ENCODE peak calls at places on chromosome X, in four cellular contexts. U, Q, N and X are unnamed samples.

GRCh38 chrX:19097553-19097952 is 24.7 kb downstream of the ADGRG2 start:
- DNase-seq in U (no peak), Q (no peak), N (no peak), X (no peak)

GRCh38 chrX:15855562-15856256 is 1.1 kb upstream of the AP1S2 start:
- DNase-seq in U (no peak), Q (peak; percentile 14), N (no peak), X (no peak)

GRCh38 chrX:19670854-19671620 is 155.7 kb upstream of the MAP3K15 start:
- DNase-seq in U (no peak), Q (peak; percentile 48), N (peak; percentile 69), X (no peak)

GRCh38 chrX:110180928-110181310 is 137.0 kb downstream of the AMMECR1 start:
- DNase-seq in U (no peak), Q (no peak), N (no peak), X (no peak)

GRCh38 chrX:108484251-108484650 is 44.6 kb downstream of the COL4A5 start:
- DNase-seq in U (no peak), Q (no peak), N (no peak), X (no peak)

GRCh38 chrX:142576615-142577014 is 371.5 kb upstream of the MAGEC2 start:
- DNase-seq in U (no peak), Q (no peak), N (no peak), X (no peak)

GRCh38 chrX:106177106-106177981 is 9.2 kb downstream of the PWWP3B start:
- DNase-seq in U (no peak), Q (no peak), N (no peak), X (no peak)

GRCh38 chrX:13396887-13397286 is 77.0 kb upstream of the ATXN3L start:
- DNase-seq in U (no peak), Q (peak; percentile 73), N (no peak), X (no peak)

DNA sequence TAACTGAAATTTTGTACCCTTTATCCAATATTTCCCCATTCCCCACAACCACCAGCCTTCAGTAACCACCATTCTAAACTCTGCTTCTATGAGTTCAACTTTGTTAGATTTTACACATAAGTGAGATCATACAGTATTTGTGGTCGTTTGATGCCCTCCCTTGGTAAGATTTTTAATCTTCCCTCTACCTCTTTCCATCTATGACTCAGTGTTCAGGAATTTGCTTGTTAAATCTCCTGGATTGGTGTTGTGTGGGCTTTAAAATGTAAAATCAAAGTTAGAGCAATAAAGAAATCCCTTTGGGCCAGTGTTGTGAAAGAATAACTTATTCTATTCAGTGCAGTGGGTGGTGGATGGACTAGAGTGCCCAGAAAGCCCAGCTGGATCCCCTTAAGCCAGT is 37.4 kb downstream of the SLC16A2 start:
- DNase-seq in U (no peak), Q (peak; percentile 1), N (no peak), X (no peak)
- TF ChIP-seq CTCF in U (no peak), Q (no peak), N (no peak), X (no peak)

GRCh38 chrX:72269671-72270251 is 7.3 kb downstream of the RPS4X start:
- DNase-seq in U (no peak), Q (peak; percentile 26), N (no peak), X (no peak)

GRCh38 chrX:72271812-72272211 is 5.2 kb downstream of the RPS4X start:
- DNase-seq in U (no peak), Q (no peak), N (no peak), X (no peak)

GRCh38 chrX:72270316-72270866 is 6.7 kb downstream of the RPS4X start:
- DNase-seq in U (no peak), Q (no peak), N (no peak), X (no peak)

GRCh38 chrX:72272868-72273267 is 4.2 kb downstream of the RPS4X start:
- DNase-seq in U (no peak), Q (no peak), N (no peak), X (no peak)

GRCh38 chrX:72271091-72271490 is 6.0 kb downstream of the RPS4X start:
- DNase-seq in U (no peak), Q (no peak), N (no peak), X (no peak)
- H3K4me1 ChIP-seq in U (no peaks in the 10 kb centered on the region), Q (peaks cover 52% of the 10 kb centered on the region), N (peaks cover 6% of the 10 kb centered on the region), X (peaks cover 21% of the 10 kb centered on the region)

GRCh38 chrX:47297874-47298273 is 65.1 kb downstream of the USP11 start:
- DNase-seq in U (no peak), Q (no peak), N (no peak), X (no peak)
- TF ChIP-seq POLR2AphosphoS5 in U (peak; percentile 27), Q (no peak), N (no peak), X (no peak)

DNA sequence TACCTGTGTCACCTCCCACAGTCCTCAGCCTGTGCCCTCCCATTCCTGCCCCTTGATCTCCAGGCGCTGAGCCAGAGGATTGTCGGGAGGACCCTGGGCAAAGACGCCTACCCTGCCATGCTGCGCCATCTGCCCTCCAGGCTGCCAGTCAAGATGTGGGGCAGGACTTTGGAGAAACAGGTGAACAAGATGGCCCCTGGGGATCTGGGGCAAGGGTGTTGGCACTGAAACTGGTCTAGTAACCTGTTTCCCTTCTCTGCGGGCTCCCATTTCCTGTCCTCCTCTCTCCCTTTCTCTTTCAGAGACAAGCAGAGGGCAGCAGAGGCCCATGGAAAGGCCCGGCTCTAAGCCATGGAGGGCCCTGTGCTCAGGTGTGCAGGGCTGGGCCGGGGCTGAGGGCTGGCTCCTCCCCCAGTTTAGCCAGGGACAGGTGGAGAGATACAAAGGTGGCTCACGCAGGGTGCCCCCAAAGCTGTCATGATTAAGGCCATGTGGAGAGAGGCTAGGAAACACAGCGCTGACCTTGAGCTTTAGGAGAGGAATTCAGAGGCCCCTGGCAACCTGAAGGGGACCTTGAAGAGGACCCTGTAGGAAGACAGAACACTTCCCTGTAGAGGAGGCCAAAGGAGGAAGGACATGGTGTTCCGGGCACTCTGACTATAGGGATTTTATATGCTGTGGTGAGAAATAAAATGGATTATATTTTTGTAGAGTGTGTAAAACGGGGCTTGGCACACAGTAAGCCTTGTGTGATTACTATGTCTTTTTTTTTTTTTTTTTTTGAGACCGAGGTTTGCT is at the start of gene GLOD5:
- DNase-seq in U (peak; percentile 69), Q (no peak), N (peak; percentile 79), X (no peak)
- TF ChIP-seq CTCF in U (peak; percentile 33), Q (no peak), N (peak; percentile 20), X (no peak)

GRCh38 chrX:67415937-67416336 is 127.9 kb upstream of the AR start:
- DNase-seq in U (no peak), Q (no peak), N (no peak), X (no peak)
- H3K4me1 ChIP-seq in U (no peaks in the 10 kb centered on the region), Q (no peaks in the 10 kb centered on the region), N (no peaks in the 10 kb centered on the region), X (no peaks in the 10 kb centered on the region)